ENCODE peak calls at places on chromosomes 12 and 14, in five cellular contexts. R is upper lobe of right lung, O is lower lobe of right lung, F is Ammon's horn, U is hepatocyte. W is an unnamed sample.

GRCh38 chr14:81434230-81434629 is 34.1 kb upstream of the STON2 start:
- DNase-seq in R (no peak), O (no peak), F (no peak), U (no peak), W (no peak)

GRCh38 chr12:47534695-47535094 is 171.1 kb downstream of the RPAP3 start:
- DNase-seq in R (no peak), O (no peak), F (no peak), U (peak), W (no peak)

GRCh38 chr14:104974665-104975390 is 3.3 kb downstream of the AHNAK2 start:
- DNase-seq in R (no peak), O (peak), F (no peak), U (no peak), W (peak)

GRCh38 chr12:75981773-75982564 is 49.6 kb downstream of the PHLDA1 start:
- DNase-seq in R (no peak), O (no peak), F (no peak), U (no peak), W (no peak)

GRCh38 chr14:22551597-22551982 is 37.4 kb downstream of the DAD1 start:
- DNase-seq in R (no peak), O (no peak), F (peak), U (no peak), W (peak)

GRCh38 chr12:115710104-115710564 is 567.4 kb downstream of the MED13L start:
- DNase-seq in R (no peak), O (no peak), F (no peak), U (peak), W (no peak)

GRCh38 chr14:53367631-53368030 is 214.5 kb upstream of the DDHD1 start:
- DNase-seq in R (no peak), O (no peak), F (no peak), U (peak), W (no peak)

GRCh38 chr14:28785096-28785952 is 18.7 kb downstream of the FOXG1 start:
- DNase-seq in R (no peak), O (no peak), F (no peak), U (peak), W (peak)

GRCh38 chr12:64618953-64619590 is 8.8 kb downstream of the RASSF3 start:
- DNase-seq in R (no peak), O (no peak), F (peak), U (no peak), W (no peak)

GRCh38 chr12:116123511-116124258 is 153.8 kb downstream of the MED13L start:
- DNase-seq in R (no peak), O (peak), F (peak), U (peak), W (no peak)

GRCh38 chr14:81332725-81333124 is 67.4 kb downstream of the STON2 start:
- DNase-seq in R (no peak), O (no peak), F (no peak), U (no peak), W (no peak)

GRCh38 chr12:19506497-19506896 is 67.2 kb downstream of the AEBP2 start:
- DNase-seq in R (no peak), O (no peak), F (no peak), U (no peak), W (no peak)

GRCh38 chr12:47268501-47269459 is 189.0 kb upstream of the AMIGO2 start:
- DNase-seq in R (no peak), O (no peak), F (no peak), U (no peak), W (no peak)

GRCh38 chr12:52358575-52359350 is 8.5 kb downstream of the KRT85 start:
- DNase-seq in R (no peak), O (no peak), F (no peak), U (no peak), W (no peak)

GRCh38 chr12:121295746-121296617 is 527 bp downstream of the CAMKK2 start:
- DNase-seq in R (peak), O (peak), F (no peak), U (peak), W (peak)

GRCh38 chr14:101131451-101131916 is 228.0 kb upstream of the RTL1 start:
- DNase-seq in R (no peak), O (no peak), F (no peak), U (no peak), W (peak)

W was measured in kidney.